ENCODE peak calls at places on chromosome 17, in eight cellular contexts. C, E, R, W, V, Y, B and Z are unnamed samples.

GRCh38 chr17:40564883-40565744 is at the start of gene CCR7:
- DNase-seq in B (no peak), W (no peak), E (no peak), C (no peak), V (no peak), Y (no peak), R (peak), Z (peak)

GRCh38 chr17:81954131-81955057 is 6.6 kb downstream of the NOTUM start:
- DNase-seq in C (no peak), R (no peak), E (no peak), B (no peak), V (no peak), Y (no peak), W (no peak), Z (no peak)

GRCh38 chr17:77869041-77869595 is 89.4 kb upstream of the TNRC6C start:
- DNase-seq in E (no peak), C (no peak), R (no peak), Y (no peak), V (no peak), B (no peak), W (no peak), Z (no peak)

GRCh38 chr17:72116692-72117469 is 3.9 kb upstream of the SOX9 start:
- DNase-seq in B (peak), C (no peak), W (peak), Y (no peak), V (no peak), R (no peak), E (no peak), Z (no peak)

GRCh38 chr17:81164464-81165245 is 652 bp upstream of the PVALEF start:
- DNase-seq in R (peak), E (no peak), Y (peak), V (peak), W (peak), B (peak), C (no peak), Z (no peak)

GRCh38 chr17:67400193-67400592 is 23.1 kb downstream of the PITPNC1 start:
- DNase-seq in E (no peak), C (no peak), W (no peak), R (no peak), B (no peak), Y (no peak), V (no peak), Z (no peak)

GRCh38 chr17:35730400-35731005 is 936 bp upstream of the RASL10B start:
- DNase-seq in C (no peak), W (no peak), V (no peak), E (no peak), Y (no peak), B (no peak), R (no peak), Z (no peak)

GRCh38 chr17:19645608-19646250 is 2.8 kb upstream of the ALDH3A2 start:
- DNase-seq in E (no peak), W (no peak), B (peak), Y (peak), V (no peak), R (peak), C (no peak), Z (peak)

GRCh38 chr17:10769840-10770239 is 34.1 kb downstream of the TMEM238L start:
- DNase-seq in B (no peak), R (no peak), E (no peak), W (no peak), C (no peak), V (no peak), Y (no peak), Z (no peak)

GRCh38 chr17:2711608-2712299 is at the start of gene CLUH:
- DNase-seq in E (peak), B (peak), R (peak), C (peak), Y (peak), V (peak), W (peak), Z (peak)

GRCh38 chr17:75241502-75241901 is 19.9 kb downstream of the GGA3 start:
- DNase-seq in E (no peak), W (no peak), V (no peak), C (no peak), Y (no peak), B (no peak), R (no peak), Z (no peak)

GRCh38 chr17:31733326-31733725 is 125.7 kb downstream of the COPRS start:
- DNase-seq in B (peak), C (no peak), W (no peak), E (no peak), R (no peak), Y (no peak), V (no peak), Z (no peak)

GRCh38 chr17:39705786-39706348 is 6.0 kb downstream of the ERBB2 start:
- DNase-seq in R (no peak), Y (no peak), B (no peak), V (peak), W (peak), E (no peak), C (no peak), Z (no peak)

GRCh38 chr17:68238894-68239293 is 8.9 kb upstream of the AMZ2 start:
- DNase-seq in V (no peak), E (no peak), R (no peak), B (no peak), C (no peak), W (no peak), Y (no peak), Z (no peak)

GRCh38 chr17:70091005-70091568 is 16.1 kb downstream of the KCNJ16 start:
- DNase-seq in E (no peak), V (no peak), Y (no peak), R (no peak), C (no peak), B (no peak), W (no peak), Z (no peak)

GRCh38 chr17:32933881-32934280 is 5.9 kb downstream of the TMEM98 start:
- DNase-seq in Y (no peak), E (no peak), V (no peak), W (no peak), C (no peak), R (no peak), B (no peak), Z (no peak)

GRCh38 chr17:2847601-2848255 is 51.5 kb downstream of the RAP1GAP2 start:
- DNase-seq in R (no peak), W (no peak), E (no peak), C (no peak), V (no peak), B (no peak), Y (no peak), Z (no peak)

GRCh38 chr17:2172447-2172938 is 117.6 kb downstream of the HIC1 start:
- DNase-seq in E (peak), B (peak), Y (no peak), W (peak), R (no peak), V (no peak), C (peak), Z (no peak)

GRCh38 chr17:5562661-5563360 is 21.5 kb downstream of the NLRP1 start:
- DNase-seq in V (no peak), E (no peak), C (no peak), Y (no peak), B (no peak), R (no peak), W (no peak), Z (no peak)

GRCh38 chr17:6508519-6509294 is 47.6 kb downstream of the PITPNM3 start:
- DNase-seq in C (no peak), R (no peak), V (no peak), Y (no peak), W (no peak), B (no peak), E (no peak), Z (no peak)

GRCh38 chr17:1552911-1553310 is 9.7 kb downstream of the PITPNA start:
- DNase-seq in V (no peak), Y (no peak), E (no peak), R (no peak), C (no peak), B (no peak), W (no peak), Z (no peak)

GRCh38 chr17:1945621-1946020 is 79.5 kb downstream of the RTN4RL1 start:
- DNase-seq in C (no peak), R (no peak), B (no peak), V (no peak), W (no peak), E (no peak), Y (no peak), Z (no peak)

GRCh38 chr17:45946841-45947256 is 52.2 kb upstream of the STH start:
- DNase-seq in Y (no peak), B (no peak), V (no peak), R (no peak), E (no peak), W (no peak), C (no peak), Z (no peak)

GRCh38 chr17:29225388-29225787 is 21.3 kb upstream of the CRYBA1 start:
- DNase-seq in R (no peak), W (no peak), B (no peak), V (no peak), E (no peak), C (no peak), Y (no peak), Z (no peak)

GRCh38 chr17:50213026-50214015 is 11.9 kb upstream of the COL1A1 start:
- DNase-seq in C (no peak), V (no peak), E (peak), R (peak), Y (no peak), W (no peak), B (peak), Z (no peak)

GRCh38 chr17:81956607-81957589 is 4.1 kb downstream of the NOTUM start:
- DNase-seq in R (no peak), V (no peak), C (no peak), E (no peak), B (no peak), W (no peak), Y (no peak), Z (no peak)

GRCh38 chr17:5838661-5839300 is 231.4 kb upstream of the WSCD1 start:
- DNase-seq in E (no peak), Y (no peak), B (peak), V (no peak), C (no peak), W (no peak), R (no peak), Z (no peak)

GRCh38 chr17:4617590-4618356 is 23.7 kb downstream of the ALOX15 start:
- DNase-seq in V (no peak), Y (no peak), E (no peak), R (no peak), W (no peak), B (no peak), C (no peak), Z (no peak)

GRCh38 chr17:42421479-42422332 is 1.4 kb downstream of the CAVIN1 start:
- DNase-seq in E (peak), B (peak), V (no peak), Y (no peak), W (no peak), C (no peak), R (no peak), Z (no peak)

GRCh38 chr17:73419896-73420295 is 108.1 kb upstream of the CDC42EP4 start:
- DNase-seq in E (no peak), C (no peak), B (no peak), R (no peak), V (no peak), W (no peak), Y (no peak), Z (no peak)

GRCh38 chr17:80303824-80304223 is 43.2 kb downstream of the RNF213 start:
- DNase-seq in W (no peak), C (no peak), R (no peak), B (no peak), E (no peak), V (no peak), Y (no peak), Z (no peak)

GRCh38 chr17:31067699-31068184 is 27.0 kb upstream of the NF1 start:
- DNase-seq in B (no peak), E (no peak), W (no peak), V (no peak), C (peak), R (no peak), Y (no peak), Z (no peak)

GRCh38 chr17:73697872-73698271 is 53.6 kb upstream of the SDK2 start:
- DNase-seq in E (no peak), W (no peak), C (no peak), R (no peak), V (no peak), B (no peak), Y (no peak), Z (no peak)

GRCh38 chr17:79045830-79046500 is 22.0 kb downstream of the C1QTNF1 start:
- DNase-seq in R (peak), Y (peak), E (peak), V (peak), C (no peak), W (peak), B (peak), Z (peak)

GRCh38 chr17:46194393-46195216 is 1.4 kb upstream of the KANSL1 start:
- DNase-seq in C (no peak), E (no peak), B (peak), W (no peak), R (peak), V (no peak), Y (no peak), Z (peak)

GRCh38 chr17:83186226-83186625 is 106.8 kb downstream of the METRNL start:
- DNase-seq in R (no peak), V (no peak), W (no peak), C (no peak), B (peak), Y (peak), E (no peak), Z (no peak)

GRCh38 chr17:7923290-7923628 is 6.4 kb downstream of the KCNAB3 start:
- DNase-seq in C (no peak), W (no peak), Y (no peak), V (no peak), B (no peak), E (no peak), R (no peak), Z (no peak)

GRCh38 chr17:7927596-7927995 is 2.1 kb downstream of the KCNAB3 start:
- DNase-seq in Y (no peak), W (no peak), V (no peak), B (no peak), C (no peak), E (no peak), R (no peak), Z (no peak)

GRCh38 chr17:7916799-7917198 is 710 bp upstream of the RNF227 start:
- DNase-seq in B (no peak), C (no peak), E (peak), Y (no peak), V (no peak), W (no peak), R (no peak), Z (no peak)

GRCh38 chr17:7922499-7923289 is 6.6 kb upstream of the RNF227 start:
- DNase-seq in W (peak), R (peak), Y (peak), V (peak), E (peak), C (peak), B (peak), Z (peak)
- H3K4me3 ChIP-seq in W (peak), R (peak), Y (peak), V (peak), E (peak), C (peak), B (no peak), Z (no peak)

DNA sequence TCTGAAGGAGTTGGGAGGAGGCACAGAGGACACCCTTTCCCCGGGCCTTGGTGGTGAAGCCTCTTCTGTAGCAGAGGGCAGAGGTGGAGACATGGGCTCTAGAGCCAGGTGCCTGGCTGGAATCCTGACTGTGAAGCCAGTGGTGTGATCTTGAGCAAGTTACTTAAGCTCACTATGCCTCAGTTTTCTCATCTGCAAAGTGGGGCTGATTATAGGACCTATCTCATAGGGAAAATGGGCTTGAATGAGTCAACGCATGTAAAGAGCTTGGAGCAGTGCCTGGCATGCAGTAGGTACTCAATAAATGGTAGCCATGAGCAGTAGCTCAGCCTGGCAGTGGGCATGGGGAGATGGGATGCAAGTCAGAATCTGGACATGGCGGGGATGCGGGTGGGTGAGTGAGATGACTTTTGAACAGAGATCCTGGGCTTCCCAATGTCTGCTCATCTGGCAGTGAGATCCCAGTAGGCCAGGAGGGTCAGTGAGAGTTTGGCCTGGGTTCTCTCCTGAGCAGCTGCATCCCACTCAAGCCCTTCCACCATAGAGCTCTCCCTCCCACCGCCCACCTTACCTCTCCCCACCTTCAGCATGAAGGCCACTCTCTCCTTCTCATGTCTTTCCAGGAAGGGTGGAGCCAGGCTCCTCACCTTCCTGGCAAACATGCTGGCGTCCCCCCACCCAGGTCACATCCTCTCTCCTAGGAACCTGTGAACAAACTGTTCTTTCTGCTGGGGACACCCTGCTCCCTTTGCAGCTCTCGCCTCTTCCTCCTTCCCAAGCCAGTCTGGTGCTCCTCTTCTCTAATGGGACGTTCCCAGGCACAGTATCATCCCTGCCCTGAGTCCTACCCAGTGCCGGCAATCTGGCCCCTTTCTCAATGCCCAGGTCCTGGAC is 13.1 kb upstream of the SP2 start:
- DNase-seq in W (no peak), B (no peak), Y (no peak), R (no peak), E (no peak), C (no peak), V (no peak), Z (no peak)
- H3K4me3 ChIP-seq in W (no peak), B (no peak), Y (no peak), R (no peak), E (no peak), C (no peak), V (no peak), Z (no peak)

DNA sequence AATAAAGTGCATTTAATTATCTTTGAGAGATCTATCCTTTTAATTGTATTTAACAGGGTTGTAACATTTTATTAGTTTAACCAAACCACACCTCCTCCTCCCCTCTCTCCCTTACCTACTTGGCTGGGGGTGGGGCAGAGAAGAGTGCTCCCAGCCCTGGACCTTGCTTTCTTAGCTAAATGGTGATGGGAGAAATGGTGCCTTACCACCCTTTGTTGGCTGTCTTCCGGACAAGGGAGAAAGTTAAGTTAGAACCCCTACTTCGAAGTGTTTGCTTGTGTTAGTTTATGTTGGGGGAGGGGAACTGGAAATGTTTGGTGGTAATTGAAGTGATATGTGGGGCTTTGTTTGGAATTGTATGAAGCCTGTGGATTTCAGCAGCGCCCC is 3.9 kb downstream of the FZD2 start:
- DNase-seq in W (no peak), C (no peak), Y (no peak), B (no peak), V (no peak), E (no peak), R (no peak), Z (no peak)
- H3K4me3 ChIP-seq in W (no peak), C (peak), Y (no peak), B (peak), V (no peak), E (no peak), R (no peak), Z (no peak)

DNA sequence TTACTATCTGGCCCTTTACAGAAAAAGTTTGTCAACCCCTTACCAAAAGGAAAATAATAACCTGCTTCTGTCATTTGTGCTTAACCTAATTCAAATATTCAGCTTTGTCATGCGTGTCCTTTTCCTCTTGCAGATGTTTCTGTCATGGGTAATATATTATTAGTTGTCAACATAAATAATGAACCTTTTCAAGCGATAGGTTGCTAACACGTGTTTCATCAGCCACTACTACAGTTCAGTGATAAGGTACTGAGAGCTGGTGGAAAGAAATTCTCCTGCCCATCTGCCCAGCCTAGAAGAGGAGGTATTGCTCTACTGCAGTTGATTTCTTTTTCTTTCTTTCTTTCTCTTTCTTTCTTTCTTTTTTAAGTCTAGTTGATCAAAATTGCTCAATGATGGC is 12.0 kb upstream of the SRSF1 start:
- DNase-seq in C (no peak), B (no peak), Y (no peak), V (no peak), R (no peak), W (no peak), E (no peak), Z (no peak)
- H3K4me3 ChIP-seq in C (no peak), B (no peak), Y (no peak), V (no peak), R (no peak), W (no peak), E (no peak), Z (no peak)